ENCODE peak calls at places on chromosomes 2 and 18, in six cellular contexts. One of them, this sample, is unnamed. For H3K9me3, the result is how much of the 10 kb centered on the place peaks cover.

GRCh38 chr18:70422061-70422965 is 133.5 kb downstream of the SOCS6 start:
- DNase-seq in IMR-90: peak
- DNase-seq in transverse colon: peak
- DNase-seq in stomach: peak
- DNase-seq in body of pancreas: peak
- DNase-seq in adrenal gland: peak
- DNase-seq in this sample: peak

GRCh38 chr2:11100130-11100529 is 55.1 kb upstream of the SLC66A3 start:
- DNase-seq in transverse colon: no peak
- DNase-seq in stomach: no peak
- DNase-seq in adrenal gland: no peak
- DNase-seq in IMR-90: no peak
- DNase-seq in body of pancreas: no peak
- DNase-seq in this sample: peak

GRCh38 chr2:224951723-224952481 is 90.4 kb downstream of the DOCK10 start:
- DNase-seq in adrenal gland: no peak
- DNase-seq in transverse colon: no peak
- DNase-seq in body of pancreas: no peak
- DNase-seq in stomach: no peak
- DNase-seq in IMR-90: peak
- DNase-seq in this sample: no peak

GRCh38 chr2:235658371-235659174 is 164.7 kb downstream of the AGAP1 start:
- DNase-seq in body of pancreas: no peak
- DNase-seq in adrenal gland: no peak
- DNase-seq in transverse colon: no peak
- DNase-seq in IMR-90: no peak
- DNase-seq in stomach: no peak
- DNase-seq in this sample: no peak

GRCh38 chr2:240564571-240565266 is 3.6 kb upstream of the RNPEPL1 start:
- DNase-seq in adrenal gland: no peak
- DNase-seq in IMR-90: peak
- DNase-seq in stomach: no peak
- DNase-seq in body of pancreas: no peak
- DNase-seq in transverse colon: peak
- DNase-seq in this sample: peak

GRCh38 chr2:23178398-23178797 is 206.6 kb upstream of the KLHL29 start:
- DNase-seq in IMR-90: no peak
- DNase-seq in stomach: no peak
- DNase-seq in adrenal gland: no peak
- DNase-seq in transverse colon: no peak
- DNase-seq in body of pancreas: no peak
- DNase-seq in this sample: no peak

GRCh38 chr18:33578371-33579146 is 540 bp downstream of the ASXL3 start:
- DNase-seq in adrenal gland: peak
- DNase-seq in IMR-90: no peak
- DNase-seq in stomach: peak
- DNase-seq in transverse colon: peak
- DNase-seq in body of pancreas: peak
- DNase-seq in this sample: peak

GRCh38 chr2:180677928-180678327 is 302.5 kb upstream of the UBE2E3 start:
- DNase-seq in transverse colon: no peak
- DNase-seq in body of pancreas: no peak
- DNase-seq in IMR-90: no peak
- DNase-seq in stomach: no peak
- DNase-seq in adrenal gland: no peak
- DNase-seq in this sample: no peak

GRCh38 chr2:46701152-46701551 is 214.5 kb downstream of the MCFD2 start:
- DNase-seq in adrenal gland: no peak
- DNase-seq in transverse colon: no peak
- DNase-seq in IMR-90: peak
- DNase-seq in stomach: no peak
- DNase-seq in body of pancreas: no peak
- DNase-seq in this sample: no peak

GRCh38 chr18:10851824-10852225 is 297.5 kb downstream of the PIEZO2 start:
- DNase-seq in body of pancreas: peak
- DNase-seq in adrenal gland: no peak
- DNase-seq in transverse colon: no peak
- DNase-seq in IMR-90: peak
- DNase-seq in stomach: no peak
- DNase-seq in this sample: no peak

GRCh38 chr2:99153921-99154604 is 679 bp downstream of the TSGA10 start:
- DNase-seq in body of pancreas: peak
- DNase-seq in adrenal gland: no peak
- DNase-seq in IMR-90: peak
- DNase-seq in stomach: no peak
- DNase-seq in transverse colon: no peak
- DNase-seq in this sample: peak

GRCh38 chr2:60554649-60555065 is 1.2 kb upstream of the BCL11A start:
- DNase-seq in transverse colon: peak
- DNase-seq in IMR-90: no peak
- DNase-seq in adrenal gland: peak
- DNase-seq in stomach: no peak
- DNase-seq in body of pancreas: peak
- DNase-seq in this sample: no peak

GRCh38 chr2:60552851-60553495 is 481 bp downstream of the BCL11A start:
- DNase-seq in transverse colon: no peak
- DNase-seq in adrenal gland: no peak
- DNase-seq in IMR-90: no peak
- DNase-seq in body of pancreas: no peak
- DNase-seq in stomach: no peak
- DNase-seq in this sample: no peak

GRCh38 chr2:60555066-60555793 is 1.8 kb upstream of the BCL11A start:
- DNase-seq in IMR-90: peak
- DNase-seq in body of pancreas: peak
- DNase-seq in transverse colon: peak
- DNase-seq in adrenal gland: peak
- DNase-seq in stomach: peak
- DNase-seq in this sample: peak

GRCh38 chr2:60553496-60553991 is at the start of gene BCL11A:
- DNase-seq in stomach: peak
- DNase-seq in body of pancreas: peak
- DNase-seq in transverse colon: peak
- DNase-seq in IMR-90: peak
- DNase-seq in adrenal gland: peak
- DNase-seq in this sample: peak

DNA sequence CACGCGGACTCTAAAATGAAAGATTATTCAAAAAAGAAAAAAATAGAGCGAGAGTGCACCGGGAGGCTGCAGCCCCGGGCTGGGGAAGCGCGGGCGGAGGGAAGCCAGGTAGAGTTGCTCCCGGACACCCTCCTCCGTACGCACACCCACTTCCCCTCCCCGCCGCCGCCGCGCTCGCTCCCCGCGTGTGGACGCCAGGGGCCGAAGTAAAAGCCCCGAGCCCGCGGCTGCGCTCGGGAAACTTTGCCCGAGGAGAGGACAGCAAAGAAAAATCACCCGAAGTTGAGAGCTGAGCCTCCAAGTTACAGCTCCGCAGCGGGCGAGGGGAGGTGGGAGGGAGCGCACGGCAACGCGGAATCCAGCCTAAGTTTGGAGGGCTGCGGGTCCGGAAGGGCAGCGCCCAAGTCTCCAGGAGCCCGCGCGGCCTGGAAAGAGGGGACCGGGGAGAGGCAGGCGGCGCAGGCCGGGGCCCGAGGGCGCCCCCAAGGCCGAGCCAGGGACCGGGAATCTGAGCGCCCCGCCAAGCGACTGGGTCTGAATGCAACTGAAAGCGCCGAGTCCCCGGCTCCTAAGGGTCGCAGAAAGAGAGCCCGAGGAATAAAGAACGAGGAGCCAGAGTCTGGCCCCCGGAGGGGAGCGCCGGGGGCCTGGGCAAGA is 666 bp upstream of the BCL11A start:
- DNase-seq in transverse colon: peak
- DNase-seq in adrenal gland: peak
- DNase-seq in stomach: no peak
- DNase-seq in IMR-90: no peak
- DNase-seq in body of pancreas: peak
- DNase-seq in this sample: no peak
- TF ChIP-seq CTCF in transverse colon: no peak
- TF ChIP-seq CTCF in adrenal gland: no peak
- TF ChIP-seq CTCF in stomach: no peak
- TF ChIP-seq CTCF in IMR-90: no peak
- TF ChIP-seq CTCF in body of pancreas: no peak
- TF ChIP-seq CTCF in this sample: no peak

GRCh38 chr2:164811826-164812225 is 29.8 kb downstream of the COBLL1 start:
- DNase-seq in stomach: no peak
- DNase-seq in IMR-90: no peak
- DNase-seq in body of pancreas: no peak
- DNase-seq in transverse colon: no peak
- DNase-seq in adrenal gland: no peak
- DNase-seq in this sample: no peak

GRCh38 chr2:164808776-164809175 is 32.8 kb downstream of the COBLL1 start:
- DNase-seq in adrenal gland: no peak
- DNase-seq in transverse colon: no peak
- DNase-seq in IMR-90: no peak
- DNase-seq in stomach: no peak
- DNase-seq in body of pancreas: no peak
- DNase-seq in this sample: no peak

GRCh38 chr2:164812378-164812777 is 29.2 kb downstream of the COBLL1 start:
- DNase-seq in transverse colon: no peak
- DNase-seq in adrenal gland: no peak
- DNase-seq in stomach: no peak
- DNase-seq in IMR-90: no peak
- DNase-seq in body of pancreas: no peak
- DNase-seq in this sample: no peak

GRCh38 chr2:164813535-164813934 is 28.1 kb downstream of the COBLL1 start:
- DNase-seq in adrenal gland: no peak
- DNase-seq in IMR-90: no peak
- DNase-seq in stomach: no peak
- DNase-seq in transverse colon: no peak
- DNase-seq in body of pancreas: no peak
- DNase-seq in this sample: no peak

GRCh38 chr2:164810843-164811242 is 30.8 kb downstream of the COBLL1 start:
- DNase-seq in adrenal gland: no peak
- DNase-seq in IMR-90: peak
- DNase-seq in stomach: no peak
- DNase-seq in body of pancreas: no peak
- DNase-seq in transverse colon: no peak
- DNase-seq in this sample: no peak
- TF ChIP-seq POLR2A in adrenal gland: no peak
- TF ChIP-seq POLR2A in IMR-90: no peak
- TF ChIP-seq POLR2A in stomach: no peak
- TF ChIP-seq POLR2A in body of pancreas: no peak
- TF ChIP-seq POLR2A in transverse colon: no peak
- TF ChIP-seq POLR2A in this sample: no peak

DNA sequence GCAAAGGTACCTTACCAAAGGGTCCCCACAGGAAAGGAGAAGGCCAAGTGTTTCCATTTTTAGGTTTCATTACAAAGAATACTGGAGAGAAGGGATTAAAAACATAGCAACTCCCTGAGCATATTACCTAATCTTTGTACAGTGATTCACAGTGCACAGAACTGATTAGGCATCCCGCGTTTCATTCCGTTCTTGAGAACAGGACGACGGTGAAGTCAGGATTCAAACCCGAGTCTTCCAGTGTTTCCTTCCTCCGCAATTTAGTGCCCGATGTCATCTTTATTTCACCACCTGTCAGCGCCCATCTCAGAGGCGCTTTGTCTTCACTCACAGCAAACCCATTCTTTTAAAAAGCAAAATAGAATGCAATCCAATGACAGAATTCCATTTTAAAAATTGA is 488.5 kb downstream of the EIPR1 start:
- DNase-seq in body of pancreas: no peak
- DNase-seq in IMR-90: no peak
- DNase-seq in transverse colon: no peak
- DNase-seq in stomach: no peak
- DNase-seq in adrenal gland: no peak
- DNase-seq in this sample: no peak
- H3K9me3 ChIP-seq in body of pancreas: under half
- H3K9me3 ChIP-seq in IMR-90: under half
- H3K9me3 ChIP-seq in transverse colon: under half
- H3K9me3 ChIP-seq in stomach: under half
- H3K9me3 ChIP-seq in adrenal gland: under half
- H3K9me3 ChIP-seq in this sample: under half

DNA sequence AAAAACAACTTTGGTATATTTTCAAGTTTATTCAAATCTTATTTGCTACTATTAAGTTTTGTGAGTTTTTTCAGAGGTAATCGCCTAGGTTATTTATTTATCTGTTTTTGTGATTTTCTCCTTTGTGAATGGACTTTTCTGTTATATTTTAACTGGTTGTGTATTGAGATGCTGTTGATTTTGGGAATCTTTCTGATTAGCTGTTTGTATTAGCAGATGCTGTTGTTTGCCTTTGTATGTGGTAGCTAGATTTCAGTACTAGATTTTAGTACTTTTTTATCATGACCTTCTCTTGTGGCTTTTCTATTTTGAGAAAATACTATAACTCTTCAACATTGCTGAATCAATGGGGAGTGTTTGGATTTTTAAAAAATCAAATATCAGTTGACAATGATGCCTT is 42.4 kb downstream of the TSHZ1 start:
- DNase-seq in stomach: no peak
- DNase-seq in transverse colon: no peak
- DNase-seq in adrenal gland: no peak
- DNase-seq in IMR-90: no peak
- DNase-seq in body of pancreas: no peak
- DNase-seq in this sample: no peak
- TF ChIP-seq CTCF in stomach: no peak
- TF ChIP-seq CTCF in transverse colon: no peak
- TF ChIP-seq CTCF in adrenal gland: no peak
- TF ChIP-seq CTCF in IMR-90: no peak
- TF ChIP-seq CTCF in body of pancreas: no peak
- TF ChIP-seq CTCF in this sample: no peak

GRCh38 chr2:222655748-222656543 is at the start of gene FARSB:
- DNase-seq in body of pancreas: peak
- DNase-seq in transverse colon: peak
- DNase-seq in IMR-90: peak
- DNase-seq in adrenal gland: peak
- DNase-seq in stomach: peak
- DNase-seq in this sample: peak
- TF ChIP-seq POLR2A in body of pancreas: peak
- TF ChIP-seq POLR2A in transverse colon: peak
- TF ChIP-seq POLR2A in IMR-90: peak
- TF ChIP-seq POLR2A in adrenal gland: no peak
- TF ChIP-seq POLR2A in stomach: no peak
- TF ChIP-seq POLR2A in this sample: no peak